ENCODE peak calls at places on chromosomes 7 and 10, in ten cellular contexts. D is heart left ventricle, S is epithelial cell of esophagus, L is GM23338, G is AG04449, J is adrenal gland, A is mucosa of descending colon, T is colonic mucosa, W is cardiac fibroblast, M is left ventricle myocardium inferior. I is an unnamed sample.

GRCh38 chr10:69397972-69398371 is 18.7 kb downstream of the TACR2 start:
- DNase-seq in D (no peak), S (no peak), L (no peak), G (no peak), J (no peak), A (no peak), T (no peak), W (peak), M (no peak), I (no peak)

GRCh38 chr7:125173571-125173970 is 243.9 kb upstream of the POT1 start:
- DNase-seq in D (no peak), S (peak), L (no peak), G (no peak), J (no peak), A (no peak), T (no peak), W (peak), M (no peak), I (no peak)

GRCh38 chr10:48533951-48534720 is 70.7 kb downstream of the ARHGAP22 start:
- DNase-seq in D (no peak), S (no peak), L (peak), G (no peak), J (no peak), A (no peak), T (no peak), W (no peak), M (no peak), I (no peak)

GRCh38 chr10:93514496-93514895 is 18.1 kb downstream of the CEP55 start:
- DNase-seq in D (no peak), S (no peak), L (no peak), G (no peak), J (no peak), A (no peak), T (no peak), W (no peak), M (no peak), I (no peak)

GRCh38 chr7:107978815-107979408 is 24.0 kb downstream of the LAMB1 start:
- DNase-seq in D (no peak), S (no peak), L (no peak), G (no peak), J (no peak), A (no peak), T (no peak), W (no peak), M (no peak), I (no peak)

GRCh38 chr7:32379486-32380115 is 110.6 kb downstream of the LSM5 start:
- DNase-seq in D (peak), S (no peak), L (no peak), G (no peak), J (no peak), A (no peak), T (no peak), W (no peak), M (no peak), I (no peak)

GRCh38 chr7:46943996-46944395 is 637.9 kb downstream of the TNS3 start:
- DNase-seq in D (no peak), S (no peak), L (no peak), G (no peak), J (no peak), A (no peak), T (no peak), W (no peak), M (no peak), I (no peak)

GRCh38 chr10:1211844-1212570 is 155.8 kb downstream of the WDR37 start:
- DNase-seq in D (no peak), S (no peak), L (no peak), G (no peak), J (no peak), A (no peak), T (no peak), W (no peak), M (no peak), I (no peak)

GRCh38 chr10:51895209-51895608 is 195.8 kb upstream of the CSTF2T start:
- DNase-seq in D (peak), S (peak), L (no peak), G (peak), J (peak), A (no peak), T (no peak), W (peak), M (peak), I (no peak)

GRCh38 chr10:78894841-78895195 is 173.9 kb upstream of the ZMIZ1 start:
- DNase-seq in D (no peak), S (peak), L (no peak), G (no peak), J (no peak), A (no peak), T (no peak), W (no peak), M (no peak), I (no peak)

GRCh38 chr7:78111384-78111783 is 312.8 kb downstream of the PHTF2 start:
- DNase-seq in D (no peak), S (no peak), L (no peak), G (no peak), J (no peak), A (no peak), T (no peak), W (no peak), M (no peak), I (no peak)

GRCh38 chr10:33612551-33612950 is 278.1 kb upstream of the NRP1 start:
- DNase-seq in D (no peak), S (peak), L (no peak), G (peak), J (no peak), A (no peak), T (no peak), W (peak), M (no peak), I (peak)

GRCh38 chr7:36088966-36089365 is 64.1 kb upstream of the EEPD1 start:
- DNase-seq in D (no peak), S (no peak), L (peak), G (no peak), J (no peak), A (no peak), T (no peak), W (no peak), M (no peak), I (no peak)

GRCh38 chr7:122675621-122676020 is 23.3 kb downstream of the RNF133 start:
- DNase-seq in D (no peak), S (no peak), L (peak), G (no peak), J (no peak), A (no peak), T (no peak), W (no peak), M (no peak), I (no peak)

GRCh38 chr10:75209325-75210192 is 1.0 kb upstream of the VDAC2 start:
- DNase-seq in D (peak), S (peak), L (no peak), G (no peak), J (peak), A (peak), T (peak), W (peak), M (peak), I (no peak)

GRCh38 chr7:28723336-28723735 is 234.8 kb downstream of the TRIL start:
- DNase-seq in D (no peak), S (no peak), L (no peak), G (no peak), J (no peak), A (no peak), T (no peak), W (no peak), M (no peak), I (no peak)

GRCh38 chr10:62690703-62691102 is 113.8 kb upstream of the ADO start:
- DNase-seq in D (no peak), S (no peak), L (peak), G (no peak), J (no peak), A (no peak), T (no peak), W (peak), M (no peak), I (no peak)

GRCh38 chr10:50409965-50410811 is 158.9 kb upstream of the ASAH2 start:
- DNase-seq in D (no peak), S (peak), L (peak), G (no peak), J (no peak), A (no peak), T (no peak), W (peak), M (no peak), I (no peak)

GRCh38 chr7:119482671-119483070 is 790.3 kb upstream of the KCND2 start:
- DNase-seq in D (no peak), S (no peak), L (peak), G (no peak), J (no peak), A (no peak), T (no peak), W (no peak), M (no peak), I (no peak)
- TF ChIP-seq CTCF in D (no peak), S (no peak), L (no peak), G (no peak), J (no peak), A (no peak), T (no peak), W (no peak), M (no peak), I (no peak)

GRCh38 chr7:11779864-11780263 is 52.1 kb downstream of the THSD7A start:
- DNase-seq in D (no peak), S (no peak), L (no peak), G (no peak), J (no peak), A (no peak), T (no peak), W (no peak), M (no peak), I (no peak)

GRCh38 chr7:11780267-11780666 is 51.7 kb downstream of the THSD7A start:
- DNase-seq in D (no peak), S (no peak), L (no peak), G (no peak), J (no peak), A (no peak), T (no peak), W (no peak), M (no peak), I (no peak)

GRCh38 chr7:11775401-11775800 is 56.6 kb downstream of the THSD7A start:
- DNase-seq in D (no peak), S (no peak), L (no peak), G (no peak), J (no peak), A (no peak), T (no peak), W (no peak), M (no peak), I (no peak)

DNA sequence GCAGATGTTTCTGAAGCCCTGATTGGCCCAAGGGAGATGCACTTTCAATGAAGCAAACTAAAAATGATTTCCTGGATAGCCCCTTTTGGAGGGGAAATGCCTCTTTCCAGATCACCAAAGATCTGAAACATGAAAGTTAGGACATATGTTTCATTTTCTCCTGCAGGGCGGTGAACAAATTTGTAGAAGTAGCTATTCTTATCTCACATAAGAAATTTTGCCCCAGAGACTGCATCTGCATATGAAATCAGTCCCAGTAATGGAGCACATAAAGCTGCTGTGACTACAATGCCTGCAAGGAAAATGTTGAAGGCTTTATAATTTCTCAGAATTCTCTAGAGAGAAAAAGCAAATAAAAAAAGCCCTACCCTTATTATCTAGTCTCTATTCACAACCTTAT is 55.9 kb downstream of the THSD7A start:
- DNase-seq in D (no peak), S (no peak), L (no peak), G (no peak), J (no peak), A (no peak), T (no peak), W (no peak), M (no peak), I (no peak)
- H3K4me3 ChIP-seq in D (peak), S (no peak), L (no peak), G (no peak), J (no peak), A (no peak), T (no peak), W (no peak), M (no peak), I (no peak)

GRCh38 chr10:123427386-123427785 is 238.8 kb upstream of the GPR26 start:
- DNase-seq in D (no peak), S (peak), L (peak), G (no peak), J (no peak), A (no peak), T (no peak), W (no peak), M (no peak), I (peak)
- TF ChIP-seq CTCF in D (no peak), S (peak), L (no peak), G (no peak), J (no peak), A (no peak), T (no peak), W (no peak), M (no peak), I (peak)

DNA sequence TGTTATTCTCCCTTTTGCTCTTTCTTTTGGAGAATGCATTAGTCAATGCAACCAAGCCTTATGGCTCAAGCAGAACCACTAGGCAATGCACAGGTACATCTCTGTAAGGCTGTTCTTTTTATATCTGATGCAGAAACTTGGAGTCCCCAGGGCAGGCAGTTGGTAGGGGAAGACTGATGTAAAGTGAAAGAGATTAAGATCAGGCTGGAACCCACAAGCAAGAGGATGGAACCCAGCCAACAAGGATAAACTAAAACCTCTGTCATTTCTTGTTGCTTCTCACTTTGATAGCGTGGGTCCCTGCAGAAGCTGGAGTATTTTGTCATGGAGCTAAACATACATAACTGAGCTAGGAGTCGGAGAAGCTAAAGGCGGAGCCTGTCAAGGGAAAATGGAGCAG is 142.9 kb downstream of the GPAM start:
- DNase-seq in D (no peak), S (no peak), L (no peak), G (no peak), J (no peak), A (no peak), T (no peak), W (no peak), M (no peak), I (no peak)
- H3K4me3 ChIP-seq in D (no peak), S (no peak), L (no peak), G (no peak), J (no peak), A (no peak), T (no peak), W (no peak), M (no peak), I (no peak)

I was measured in epithelial cell of proximal tubule.